ENCODE peak calls at places on chromosomes 1 and 21, in eight cellular contexts. L is tibial artery; C is body of pancreas; Q is CD8-positive, alpha-beta memory T cell; M is psoas muscle; D is left ventricle myocardium inferior; K is PC-9; Z is IMR-90. P is an unnamed sample. For H3K4me1 and H3K36me3, the result is how much of the 10 kb centered on the place peaks cover.

GRCh38 chr1:154955039-154955717 is 721 bp downstream of the PBXIP1 start:
- DNase-seq in L (peak), C (peak), Q (peak), M (peak), D (no peak), K (peak), Z (peak), P (peak)

GRCh38 chr1:193229136-193229535 is 42.7 kb upstream of the B3GALT2 start:
- DNase-seq in L (no peak), C (no peak), Q (no peak), M (no peak), D (no peak), K (peak), Z (peak), P (no peak)

GRCh38 chr1:68197891-68198290 is 34.4 kb downstream of the WLS start:
- DNase-seq in L (no peak), C (no peak), Q (no peak), M (no peak), D (no peak), K (peak), Z (peak), P (no peak)

GRCh38 chr1:247079141-247079874 is 697 bp upstream of the ZNF670 start:
- DNase-seq in L (no peak), C (no peak), Q (peak), M (no peak), D (no peak), K (peak), Z (no peak), P (no peak)

GRCh38 chr1:169795687-169796086 is 980 bp upstream of the METTL18 start:
- DNase-seq in L (no peak), C (no peak), Q (no peak), M (no peak), D (no peak), K (no peak), Z (no peak), P (no peak)

GRCh38 chr1:172777767-172778166 is 118.9 kb downstream of the FASLG start:
- DNase-seq in L (no peak), C (no peak), Q (no peak), M (no peak), D (no peak), K (no peak), Z (no peak), P (no peak)

GRCh38 chr1:154962238-154962678 is 676 bp upstream of the PYGO2 start:
- DNase-seq in L (no peak), C (peak), Q (no peak), M (no peak), D (no peak), K (no peak), Z (peak), P (no peak)

GRCh38 chr1:207702317-207702716 is 49.5 kb upstream of the CD46 start:
- DNase-seq in L (no peak), C (no peak), Q (no peak), M (no peak), D (no peak), K (no peak), Z (no peak), P (no peak)

GRCh38 chr1:209601809-209602657 is 18.5 kb downstream of the CAMK1G start:
- DNase-seq in L (no peak), C (peak), Q (peak), M (peak), D (no peak), K (peak), Z (peak), P (no peak)

GRCh38 chr1:52925571-52926005 is 1.5 kb upstream of the SCP2 start:
- DNase-seq in L (no peak), C (peak), Q (no peak), M (no peak), D (no peak), K (no peak), Z (no peak), P (no peak)

GRCh38 chr1:16625497-16626408 is 12.4 kb upstream of the NBPF1 start:
- DNase-seq in L (peak), C (no peak), Q (no peak), M (no peak), D (peak), K (peak), Z (no peak), P (no peak)

GRCh38 chr1:68600049-68600661 is 103.3 kb upstream of the DEPDC1 start:
- DNase-seq in L (no peak), C (no peak), Q (no peak), M (no peak), D (no peak), K (no peak), Z (peak), P (no peak)

GRCh38 chr1:170661646-170662411 is 2.1 kb upstream of the PRRX1 start:
- DNase-seq in L (no peak), C (no peak), Q (no peak), M (peak), D (no peak), K (no peak), Z (peak), P (no peak)

GRCh38 chr1:203769505-203770343 is 4.7 kb downstream of the LAX1 start:
- DNase-seq in L (peak), C (peak), Q (no peak), M (peak), D (peak), K (no peak), Z (peak), P (no peak)

GRCh38 chr1:3717715-3718601 is 34.3 kb upstream of the CCDC27 start:
- DNase-seq in L (no peak), C (no peak), Q (no peak), M (no peak), D (no peak), K (no peak), Z (no peak), P (no peak)

GRCh38 chr1:217590598-217590997 is 40.3 kb downstream of the GPATCH2 start:
- DNase-seq in L (no peak), C (no peak), Q (no peak), M (no peak), D (no peak), K (no peak), Z (no peak), P (no peak)

GRCh38 chr1:152886090-152886489 is 8.0 kb downstream of the SMCP start:
- DNase-seq in L (no peak), C (no peak), Q (no peak), M (no peak), D (no peak), K (no peak), Z (no peak), P (no peak)

GRCh38 chr1:87335175-87335992 is 6.7 kb downstream of the LMO4 start:
- DNase-seq in L (peak), C (peak), Q (peak), M (peak), D (peak), K (peak), Z (peak), P (peak)

GRCh38 chr1:247119600-247120407 is 15.6 kb upstream of the ZNF669 start:
- DNase-seq in L (no peak), C (no peak), Q (no peak), M (no peak), D (no peak), K (no peak), Z (no peak), P (no peak)

GRCh38 chr1:41776896-41777431 is 141.8 kb downstream of the HIVEP3 start:
- DNase-seq in L (no peak), C (peak), Q (no peak), M (no peak), D (no peak), K (no peak), Z (no peak), P (no peak)

GRCh38 chr1:167763525-167764220 is 41.9 kb downstream of the MPZL1 start:
- DNase-seq in L (no peak), C (no peak), Q (no peak), M (no peak), D (no peak), K (no peak), Z (no peak), P (no peak)

GRCh38 chr1:82838066-82838465 is 1037.3 kb downstream of the ADGRL2 start:
- DNase-seq in L (no peak), C (no peak), Q (no peak), M (no peak), D (no peak), K (no peak), Z (no peak), P (no peak)

GRCh38 chr1:94302497-94302896 is 65.1 kb upstream of the ARHGAP29 start:
- DNase-seq in L (no peak), C (no peak), Q (no peak), M (no peak), D (no peak), K (no peak), Z (no peak), P (no peak)

GRCh38 chr1:228379165-228379460 is 27.5 kb downstream of the TRIM11 start:
- DNase-seq in L (no peak), C (no peak), Q (no peak), M (peak), D (no peak), K (peak), Z (no peak), P (no peak)

GRCh38 chr1:224219011-224219611 is 36.1 kb downstream of the DEGS1 start:
- DNase-seq in L (no peak), C (no peak), Q (no peak), M (no peak), D (no peak), K (no peak), Z (no peak), P (no peak)

GRCh38 chr1:197915797-197916686 is 1.1 kb upstream of the LHX9 start:
- DNase-seq in L (peak), C (peak), Q (no peak), M (peak), D (peak), K (peak), Z (peak), P (no peak)

GRCh38 chr1:94690033-94690712 is 130.0 kb upstream of the SLC44A3 start:
- DNase-seq in L (no peak), C (no peak), Q (no peak), M (no peak), D (no peak), K (no peak), Z (peak), P (no peak)

GRCh38 chr1:15849775-15850449 is 2.4 kb downstream of the SPEN start:
- DNase-seq in L (peak), C (peak), Q (peak), M (no peak), D (peak), K (peak), Z (peak), P (no peak)

GRCh38 chr1:235902638-235903542 is 36.2 kb upstream of the LYST start:
- DNase-seq in L (no peak), C (no peak), Q (no peak), M (no peak), D (no peak), K (peak), Z (peak), P (no peak)

GRCh38 chr1:77627965-77628570 is 54.4 kb downstream of the ZZZ3 start:
- DNase-seq in L (no peak), C (no peak), Q (no peak), M (no peak), D (no peak), K (no peak), Z (no peak), P (no peak)

GRCh38 chr1:58849556-58849955 is 65.7 kb upstream of the JUN start:
- DNase-seq in L (no peak), C (no peak), Q (no peak), M (no peak), D (no peak), K (no peak), Z (no peak), P (no peak)

GRCh38 chr1:4601986-4602385 is 52.4 kb upstream of the AJAP1 start:
- DNase-seq in L (no peak), C (no peak), Q (no peak), M (peak), D (no peak), K (no peak), Z (no peak), P (no peak)

GRCh38 chr21:34846601-34847112 is 177.9 kb downstream of the CLIC6 start:
- DNase-seq in L (no peak), C (no peak), Q (no peak), M (peak), D (no peak), K (peak), Z (peak), P (no peak)

GRCh38 chr1:227673441-227673840 is 61.7 kb downstream of the JMJD4 start:
- DNase-seq in L (no peak), C (no peak), Q (no peak), M (no peak), D (no peak), K (no peak), Z (no peak), P (no peak)

GRCh38 chr1:152926091-152926490 is 17.7 kb downstream of the IVL start:
- DNase-seq in L (no peak), C (no peak), Q (no peak), M (no peak), D (no peak), K (peak), Z (peak), P (no peak)

GRCh38 chr1:205571747-205572146 is 60.1 kb downstream of the ELK4 start:
- DNase-seq in L (no peak), C (no peak), Q (no peak), M (no peak), D (no peak), K (no peak), Z (no peak), P (no peak)

GRCh38 chr1:11740258-11741192 is 4.6 kb downstream of the AGTRAP start:
- DNase-seq in L (no peak), C (no peak), Q (peak), M (no peak), D (no peak), K (no peak), Z (no peak), P (no peak)

GRCh38 chr1:44696789-44697188 is 22.3 kb downstream of the ARMH1 start:
- DNase-seq in L (peak), C (no peak), Q (peak), M (no peak), D (peak), K (no peak), Z (no peak), P (no peak)

DNA sequence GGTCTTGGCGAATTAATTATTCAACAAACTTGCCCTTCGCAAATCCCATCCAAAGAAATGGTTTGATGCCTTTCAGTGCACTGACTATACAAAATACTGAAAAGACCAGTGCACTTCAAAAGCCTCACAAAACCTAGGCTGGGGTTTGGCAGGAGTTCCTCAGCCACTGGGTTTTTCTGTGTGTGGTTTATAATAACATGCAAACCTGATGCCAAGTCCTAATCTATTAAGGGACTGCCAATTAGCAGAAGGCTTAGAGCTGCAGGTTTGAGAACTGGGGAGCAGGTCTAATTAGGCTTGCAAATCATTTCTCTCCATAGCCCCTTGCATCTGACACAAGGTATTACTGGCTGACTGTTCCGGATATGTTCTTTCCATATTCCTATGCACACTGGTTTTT is 27.7 kb downstream of the PLPP3 start:
- DNase-seq in L (no peak), C (no peak), Q (no peak), M (no peak), D (no peak), K (no peak), Z (no peak), P (no peak)
- H3K4me1 ChIP-seq in L (under half), C (half or more), Q (under half), M (half or more), D (half or more), K (under half), Z (under half), P (under half)

DNA sequence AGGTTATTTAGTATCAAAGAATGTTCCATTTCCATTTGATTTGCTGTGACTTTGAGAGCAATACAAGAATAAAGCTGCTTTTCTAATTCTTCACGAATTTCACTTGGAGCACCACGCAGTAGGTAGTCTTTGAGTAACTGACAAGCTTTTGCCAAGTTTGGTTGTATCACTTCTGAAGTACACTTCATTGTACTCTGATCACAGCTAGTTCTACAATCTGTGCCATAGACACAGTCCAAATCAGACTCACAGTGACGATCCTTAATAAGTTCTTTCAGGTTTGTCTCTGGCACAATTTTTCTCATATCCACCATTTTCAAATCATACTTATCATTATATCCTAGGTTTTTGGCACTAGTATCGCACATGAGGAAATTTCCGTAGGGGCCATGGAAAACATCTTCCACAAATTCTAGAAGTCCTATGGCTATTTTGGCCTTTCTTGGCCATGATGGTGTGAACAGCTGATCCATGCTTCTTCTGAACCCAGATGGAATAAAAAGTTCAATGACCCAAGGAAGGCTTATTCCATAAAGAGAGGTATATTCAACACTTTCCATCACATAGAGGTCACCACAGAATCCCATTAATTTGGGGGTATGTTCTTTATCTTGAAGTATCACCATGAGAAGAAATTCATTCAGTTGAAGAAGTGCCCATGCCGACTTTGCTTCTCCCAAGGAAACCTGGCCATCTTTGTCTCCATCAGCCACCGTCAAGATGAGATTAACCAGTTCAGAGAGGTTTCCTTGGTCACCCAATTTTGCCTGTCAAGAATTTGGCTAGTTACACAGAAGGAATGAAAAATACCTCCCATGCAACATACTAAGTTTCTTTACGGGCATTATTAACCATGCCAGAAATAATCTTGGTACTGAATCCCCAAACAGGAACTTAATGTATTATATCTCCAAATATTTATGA is 11.9 kb downstream of the RPL5 start:
- DNase-seq in L (no peak), C (no peak), Q (no peak), M (no peak), D (no peak), K (no peak), Z (no peak), P (no peak)
- H3K36me3 ChIP-seq in L (half or more), C (under half), Q (under half), M (under half), D (half or more), K (half or more), Z (under half), P (half or more)

GRCh38 chr1:40382601-40383000 is 9.1 kb downstream of the SMAP2 start:
- DNase-seq in L (no peak), C (peak), Q (peak), M (no peak), D (no peak), K (no peak), Z (no peak), P (no peak)

GRCh38 chr1:40383095-40383487 is 9.6 kb downstream of the SMAP2 start:
- DNase-seq in L (no peak), C (peak), Q (no peak), M (no peak), D (no peak), K (no peak), Z (no peak), P (no peak)

GRCh38 chr1:40381268-40382109 is 8.0 kb downstream of the SMAP2 start:
- DNase-seq in L (no peak), C (no peak), Q (peak), M (no peak), D (no peak), K (no peak), Z (no peak), P (no peak)

GRCh38 chr1:40380817-40381216 is 7.3 kb downstream of the SMAP2 start:
- DNase-seq in L (no peak), C (no peak), Q (no peak), M (no peak), D (no peak), K (no peak), Z (no peak), P (no peak)

GRCh38 chr1:40382110-40382464 is 8.6 kb downstream of the SMAP2 start:
- DNase-seq in L (no peak), C (no peak), Q (peak), M (no peak), D (no peak), K (no peak), Z (no peak), P (no peak)
- H3K4me1 ChIP-seq in L (under half), C (half or more), Q (half or more), M (under half), D (half or more), K (under half), Z (under half), P (half or more)

DNA sequence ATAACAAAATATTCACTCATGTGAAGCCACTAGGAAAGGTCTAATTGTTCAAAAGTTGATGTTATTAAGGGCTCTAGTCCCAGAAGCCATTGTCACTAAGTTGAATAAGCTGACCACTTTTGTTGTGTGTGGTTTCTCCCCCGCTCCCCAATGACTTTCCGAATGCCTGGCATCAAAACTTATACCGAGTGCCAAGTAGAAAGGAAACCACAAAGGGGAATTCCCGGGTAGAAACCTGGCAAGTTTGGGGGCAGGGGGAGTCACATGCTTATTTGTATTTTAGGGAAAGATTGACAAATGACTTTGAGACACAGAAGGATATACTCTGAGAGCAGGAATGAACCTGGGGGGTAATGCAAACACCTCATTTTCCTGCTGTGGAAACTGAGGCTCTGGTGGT is 154.1 kb downstream of the TGFBR3 start:
- DNase-seq in L (no peak), C (no peak), Q (peak), M (no peak), D (no peak), K (peak), Z (peak), P (peak)
- H3K36me3 ChIP-seq in L (under half), C (under half), Q (under half), M (under half), D (under half), K (under half), Z (under half), P (under half)

DNA sequence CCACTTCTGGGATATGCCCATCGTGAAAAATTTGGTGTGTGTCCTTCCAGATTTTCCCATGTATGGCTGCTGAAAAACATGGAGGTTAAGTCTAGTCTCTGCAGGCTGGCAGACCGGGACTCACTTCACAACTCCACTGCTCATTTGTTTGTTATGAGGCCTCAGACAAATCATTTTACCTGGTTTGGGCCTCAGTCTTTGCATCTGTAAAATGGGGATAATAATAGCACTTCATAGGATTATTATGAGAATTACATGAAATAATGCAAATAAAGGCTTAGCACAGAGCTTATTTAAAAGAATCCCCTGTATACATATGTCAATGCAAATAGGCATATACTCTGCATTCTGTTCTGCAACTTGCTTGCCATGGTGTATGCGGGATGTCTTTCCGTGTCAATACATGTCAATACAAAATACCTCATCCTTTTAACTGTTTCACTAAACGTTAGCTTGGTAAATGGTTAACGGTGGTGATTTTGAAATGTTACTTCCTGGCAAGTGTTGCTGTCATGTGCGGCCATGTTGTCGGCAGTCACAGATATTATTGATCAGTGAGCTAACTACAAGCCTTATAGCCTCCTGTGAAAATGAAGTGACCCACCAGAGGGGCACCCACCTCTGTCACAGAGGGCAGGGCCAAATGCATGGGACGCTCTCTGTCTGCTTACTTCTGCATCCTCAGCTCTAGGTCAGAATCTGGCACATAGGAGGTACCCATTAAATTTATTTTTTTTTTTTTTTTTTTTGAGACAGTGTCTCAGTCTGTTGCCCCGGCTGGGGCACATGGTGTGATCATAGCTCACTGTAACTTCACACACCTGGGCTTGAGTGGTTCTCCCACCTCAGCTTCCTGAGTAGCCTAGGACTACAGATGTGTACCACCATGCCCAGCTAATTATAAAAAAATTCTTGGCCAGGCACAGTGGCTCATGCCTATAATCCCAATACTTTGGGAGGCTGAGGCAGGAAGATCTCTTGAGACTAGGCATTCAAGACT is 4.3 kb downstream of the LCK start:
- DNase-seq in L (no peak), C (no peak), Q (peak), M (no peak), D (no peak), K (no peak), Z (no peak), P (no peak)
- H3K4me1 ChIP-seq in L (under half), C (under half), Q (under half), M (under half), D (under half), K (under half), Z (under half), P (under half)